ENCODE peak calls at places on chromosomes 12 and 14, in ten cellular contexts. One of them, this sample, is unnamed. For H3K27me3, the result is how much of the 10 kb centered on the place peaks cover.

GRCh38 chr14:30876692-30877091 is 2.3 kb downstream of the COCH start:
- DNase-seq in MM.1S: no peak
- DNase-seq in K562: no peak
- DNase-seq in CD8-positive, alpha-beta T cell: no peak
- DNase-seq in tibial artery: no peak
- DNase-seq in dorsolateral prefrontal cortex: no peak
- DNase-seq in aorta: no peak
- DNase-seq in neural progenitor cell: no peak
- DNase-seq in GM23248: no peak
- DNase-seq in CD4-positive, alpha-beta memory T cell: no peak
- DNase-seq in this sample: no peak

GRCh38 chr14:96085369-96085768 is 46.2 kb downstream of the C14orf132 start:
- DNase-seq in neural progenitor cell: no peak
- DNase-seq in dorsolateral prefrontal cortex: no peak
- DNase-seq in CD4-positive, alpha-beta memory T cell: no peak
- DNase-seq in CD8-positive, alpha-beta T cell: no peak
- DNase-seq in aorta: no peak
- DNase-seq in MM.1S: no peak
- DNase-seq in K562: no peak
- DNase-seq in tibial artery: no peak
- DNase-seq in GM23248: peak
- DNase-seq in this sample: no peak

GRCh38 chr12:49365542-49365941 is 1.7 kb upstream of the SPATS2 start:
- DNase-seq in CD8-positive, alpha-beta T cell: no peak
- DNase-seq in GM23248: peak
- DNase-seq in dorsolateral prefrontal cortex: no peak
- DNase-seq in aorta: no peak
- DNase-seq in MM.1S: no peak
- DNase-seq in CD4-positive, alpha-beta memory T cell: no peak
- DNase-seq in tibial artery: no peak
- DNase-seq in K562: peak
- DNase-seq in neural progenitor cell: no peak
- DNase-seq in this sample: no peak

GRCh38 chr12:67002711-67003110 is 266.4 kb upstream of the CAND1 start:
- DNase-seq in tibial artery: no peak
- DNase-seq in K562: no peak
- DNase-seq in aorta: no peak
- DNase-seq in dorsolateral prefrontal cortex: no peak
- DNase-seq in CD4-positive, alpha-beta memory T cell: no peak
- DNase-seq in CD8-positive, alpha-beta T cell: no peak
- DNase-seq in GM23248: no peak
- DNase-seq in MM.1S: no peak
- DNase-seq in neural progenitor cell: no peak
- DNase-seq in this sample: no peak

GRCh38 chr14:34099630-34100029 is 148.8 kb upstream of the EGLN3 start:
- DNase-seq in neural progenitor cell: no peak
- DNase-seq in aorta: no peak
- DNase-seq in tibial artery: no peak
- DNase-seq in MM.1S: no peak
- DNase-seq in K562: no peak
- DNase-seq in CD4-positive, alpha-beta memory T cell: no peak
- DNase-seq in GM23248: no peak
- DNase-seq in CD8-positive, alpha-beta T cell: no peak
- DNase-seq in dorsolateral prefrontal cortex: no peak
- DNase-seq in this sample: peak

GRCh38 chr12:115623764-115624334 is 653.6 kb downstream of the MED13L start:
- DNase-seq in dorsolateral prefrontal cortex: no peak
- DNase-seq in CD8-positive, alpha-beta T cell: no peak
- DNase-seq in GM23248: no peak
- DNase-seq in aorta: no peak
- DNase-seq in neural progenitor cell: peak
- DNase-seq in K562: no peak
- DNase-seq in CD4-positive, alpha-beta memory T cell: no peak
- DNase-seq in MM.1S: no peak
- DNase-seq in tibial artery: no peak
- DNase-seq in this sample: no peak

GRCh38 chr12:122895290-122895689 is 634 bp downstream of the VPS37B start:
- DNase-seq in neural progenitor cell: no peak
- DNase-seq in aorta: no peak
- DNase-seq in tibial artery: no peak
- DNase-seq in MM.1S: no peak
- DNase-seq in GM23248: peak
- DNase-seq in CD8-positive, alpha-beta T cell: no peak
- DNase-seq in CD4-positive, alpha-beta memory T cell: no peak
- DNase-seq in K562: no peak
- DNase-seq in dorsolateral prefrontal cortex: no peak
- DNase-seq in this sample: no peak

GRCh38 chr12:68252077-68252476 is 1.3 kb downstream of the IL22 start:
- DNase-seq in tibial artery: no peak
- DNase-seq in neural progenitor cell: no peak
- DNase-seq in dorsolateral prefrontal cortex: no peak
- DNase-seq in CD4-positive, alpha-beta memory T cell: no peak
- DNase-seq in K562: no peak
- DNase-seq in aorta: no peak
- DNase-seq in MM.1S: no peak
- DNase-seq in GM23248: no peak
- DNase-seq in CD8-positive, alpha-beta T cell: no peak
- DNase-seq in this sample: no peak

GRCh38 chr14:53957739-53958138 is 1.1 kb upstream of the BMP4 start:
- DNase-seq in aorta: no peak
- DNase-seq in GM23248: no peak
- DNase-seq in tibial artery: no peak
- DNase-seq in MM.1S: no peak
- DNase-seq in K562: no peak
- DNase-seq in neural progenitor cell: peak
- DNase-seq in dorsolateral prefrontal cortex: no peak
- DNase-seq in CD8-positive, alpha-beta T cell: no peak
- DNase-seq in CD4-positive, alpha-beta memory T cell: no peak
- DNase-seq in this sample: no peak

GRCh38 chr14:61140271-61140670 is 140.9 kb downstream of the TMEM30B start:
- DNase-seq in CD8-positive, alpha-beta T cell: no peak
- DNase-seq in CD4-positive, alpha-beta memory T cell: no peak
- DNase-seq in aorta: no peak
- DNase-seq in K562: no peak
- DNase-seq in dorsolateral prefrontal cortex: no peak
- DNase-seq in neural progenitor cell: no peak
- DNase-seq in tibial artery: no peak
- DNase-seq in GM23248: peak
- DNase-seq in MM.1S: no peak
- DNase-seq in this sample: no peak

GRCh38 chr12:14408208-14408607 is 42.7 kb downstream of the ATF7IP start:
- DNase-seq in MM.1S: peak
- DNase-seq in neural progenitor cell: no peak
- DNase-seq in tibial artery: no peak
- DNase-seq in dorsolateral prefrontal cortex: no peak
- DNase-seq in CD8-positive, alpha-beta T cell: no peak
- DNase-seq in CD4-positive, alpha-beta memory T cell: no peak
- DNase-seq in GM23248: peak
- DNase-seq in K562: peak
- DNase-seq in aorta: no peak
- DNase-seq in this sample: no peak

GRCh38 chr12:11719678-11720099 is 70.2 kb downstream of the ETV6 start:
- DNase-seq in neural progenitor cell: no peak
- DNase-seq in CD4-positive, alpha-beta memory T cell: no peak
- DNase-seq in CD8-positive, alpha-beta T cell: no peak
- DNase-seq in dorsolateral prefrontal cortex: peak
- DNase-seq in GM23248: peak
- DNase-seq in MM.1S: no peak
- DNase-seq in aorta: peak
- DNase-seq in K562: no peak
- DNase-seq in tibial artery: peak
- DNase-seq in this sample: peak

GRCh38 chr14:89221109-89221508 is 195.9 kb downstream of the FOXN3 start:
- DNase-seq in dorsolateral prefrontal cortex: no peak
- DNase-seq in CD4-positive, alpha-beta memory T cell: peak
- DNase-seq in MM.1S: no peak
- DNase-seq in K562: no peak
- DNase-seq in tibial artery: no peak
- DNase-seq in GM23248: peak
- DNase-seq in neural progenitor cell: no peak
- DNase-seq in aorta: no peak
- DNase-seq in CD8-positive, alpha-beta T cell: no peak
- DNase-seq in this sample: no peak

GRCh38 chr14:77848031-77848430 is 48.1 kb downstream of the ADCK1 start:
- DNase-seq in CD4-positive, alpha-beta memory T cell: no peak
- DNase-seq in CD8-positive, alpha-beta T cell: no peak
- DNase-seq in K562: no peak
- DNase-seq in tibial artery: no peak
- DNase-seq in neural progenitor cell: no peak
- DNase-seq in GM23248: peak
- DNase-seq in aorta: no peak
- DNase-seq in MM.1S: no peak
- DNase-seq in dorsolateral prefrontal cortex: no peak
- DNase-seq in this sample: no peak

GRCh38 chr14:86296173-86296572 is 766.2 kb downstream of the FLRT2 start:
- DNase-seq in tibial artery: no peak
- DNase-seq in CD4-positive, alpha-beta memory T cell: no peak
- DNase-seq in GM23248: no peak
- DNase-seq in MM.1S: no peak
- DNase-seq in neural progenitor cell: no peak
- DNase-seq in dorsolateral prefrontal cortex: no peak
- DNase-seq in K562: no peak
- DNase-seq in aorta: no peak
- DNase-seq in CD8-positive, alpha-beta T cell: no peak
- DNase-seq in this sample: no peak

DNA sequence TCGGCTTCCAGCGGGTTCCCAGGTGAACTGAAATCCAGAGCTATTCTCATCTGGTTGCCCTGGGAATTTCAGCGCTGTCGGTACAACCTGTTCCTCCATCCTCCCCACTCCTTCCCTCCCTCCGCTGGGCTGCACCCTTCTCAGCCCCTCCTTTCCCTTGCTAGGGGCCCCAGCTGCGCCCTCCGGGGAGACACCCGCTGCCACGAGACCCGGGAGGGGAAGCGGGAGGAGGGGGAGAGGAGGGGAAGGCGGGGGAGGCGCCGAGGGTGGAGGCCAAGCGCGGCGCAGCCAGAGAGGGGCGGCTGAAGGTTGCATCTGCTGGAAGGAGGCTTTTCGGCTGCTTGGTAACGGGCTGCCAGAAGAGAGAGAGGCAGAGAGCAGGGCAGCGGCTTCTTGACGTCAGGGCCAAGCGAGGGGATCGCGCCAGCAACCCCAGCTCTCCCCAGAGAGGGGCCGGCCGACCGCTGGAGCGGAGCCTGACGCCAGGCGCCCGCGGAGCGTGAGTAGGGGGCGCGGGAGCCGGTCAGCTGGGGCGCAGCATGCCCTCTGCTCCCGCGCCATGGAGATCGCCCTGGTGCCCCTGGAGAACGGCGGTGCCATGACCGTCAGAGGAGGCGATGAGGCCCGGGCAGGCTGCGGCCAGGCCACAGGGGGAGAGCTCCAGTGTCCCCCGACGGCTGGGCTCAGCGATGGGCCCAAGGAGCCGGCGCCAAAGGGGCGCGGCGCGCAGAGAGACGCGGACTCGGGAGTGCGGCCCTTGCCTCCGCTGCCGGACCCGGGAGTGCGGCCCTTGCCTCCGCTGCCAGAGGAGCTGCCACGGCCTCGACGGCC is at the start of gene KCNA5:
- DNase-seq in dorsolateral prefrontal cortex: peak
- DNase-seq in GM23248: no peak
- DNase-seq in CD8-positive, alpha-beta T cell: no peak
- DNase-seq in neural progenitor cell: peak
- DNase-seq in CD4-positive, alpha-beta memory T cell: no peak
- DNase-seq in aorta: peak
- DNase-seq in tibial artery: peak
- DNase-seq in MM.1S: no peak
- DNase-seq in K562: peak
- DNase-seq in this sample: no peak
- H3K27me3 ChIP-seq in dorsolateral prefrontal cortex: under half
- H3K27me3 ChIP-seq in GM23248: half or more
- H3K27me3 ChIP-seq in CD8-positive, alpha-beta T cell: under half
- H3K27me3 ChIP-seq in neural progenitor cell: half or more
- H3K27me3 ChIP-seq in CD4-positive, alpha-beta memory T cell: under half
- H3K27me3 ChIP-seq in aorta: under half
- H3K27me3 ChIP-seq in tibial artery: under half
- H3K27me3 ChIP-seq in MM.1S: under half
- H3K27me3 ChIP-seq in K562: under half
- H3K27me3 ChIP-seq in this sample: half or more

DNA sequence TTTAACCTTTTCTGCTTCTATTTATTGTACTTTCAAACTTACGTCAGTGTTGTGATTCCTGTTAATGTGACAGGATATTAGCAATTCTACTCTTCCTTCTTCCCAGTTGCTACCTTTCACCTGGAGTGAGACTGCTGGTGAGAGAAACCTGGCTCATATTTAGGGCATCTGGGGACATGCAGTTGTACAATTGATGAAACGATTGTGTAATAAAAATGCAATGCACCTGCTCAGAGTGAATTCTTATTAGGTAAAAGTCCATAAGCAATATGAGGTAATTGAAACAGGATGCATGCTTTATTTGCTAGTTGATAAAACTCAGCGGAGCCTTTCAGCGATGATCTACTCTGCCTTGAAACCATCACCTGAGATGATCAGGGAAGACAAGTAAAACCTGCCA is 116.1 kb upstream of the FBXO33 start:
- DNase-seq in CD8-positive, alpha-beta T cell: no peak
- DNase-seq in CD4-positive, alpha-beta memory T cell: no peak
- DNase-seq in aorta: no peak
- DNase-seq in MM.1S: no peak
- DNase-seq in tibial artery: no peak
- DNase-seq in dorsolateral prefrontal cortex: no peak
- DNase-seq in neural progenitor cell: no peak
- DNase-seq in K562: no peak
- DNase-seq in GM23248: no peak
- DNase-seq in this sample: no peak
- H3K27ac ChIP-seq in CD8-positive, alpha-beta T cell: no peak
- H3K27ac ChIP-seq in CD4-positive, alpha-beta memory T cell: no peak
- H3K27ac ChIP-seq in aorta: no peak
- H3K27ac ChIP-seq in MM.1S: no peak
- H3K27ac ChIP-seq in tibial artery: no peak
- H3K27ac ChIP-seq in dorsolateral prefrontal cortex: no peak
- H3K27ac ChIP-seq in neural progenitor cell: no peak
- H3K27ac ChIP-seq in K562: no peak
- H3K27ac ChIP-seq in GM23248: no peak
- H3K27ac ChIP-seq in this sample: no peak

GRCh38 chr14:37584211-37585100 is 10.6 kb downstream of the FOXA1 start:
- DNase-seq in aorta: peak
- DNase-seq in dorsolateral prefrontal cortex: no peak
- DNase-seq in neural progenitor cell: no peak
- DNase-seq in CD4-positive, alpha-beta memory T cell: no peak
- DNase-seq in GM23248: no peak
- DNase-seq in K562: no peak
- DNase-seq in CD8-positive, alpha-beta T cell: no peak
- DNase-seq in tibial artery: no peak
- DNase-seq in MM.1S: no peak
- DNase-seq in this sample: peak
- H3K27me3 ChIP-seq in aorta: under half
- H3K27me3 ChIP-seq in dorsolateral prefrontal cortex: half or more
- H3K27me3 ChIP-seq in neural progenitor cell: half or more
- H3K27me3 ChIP-seq in CD4-positive, alpha-beta memory T cell: under half
- H3K27me3 ChIP-seq in GM23248: half or more
- H3K27me3 ChIP-seq in K562: under half
- H3K27me3 ChIP-seq in CD8-positive, alpha-beta T cell: under half
- H3K27me3 ChIP-seq in tibial artery: half or more
- H3K27me3 ChIP-seq in MM.1S: under half
- H3K27me3 ChIP-seq in this sample: half or more

DNA sequence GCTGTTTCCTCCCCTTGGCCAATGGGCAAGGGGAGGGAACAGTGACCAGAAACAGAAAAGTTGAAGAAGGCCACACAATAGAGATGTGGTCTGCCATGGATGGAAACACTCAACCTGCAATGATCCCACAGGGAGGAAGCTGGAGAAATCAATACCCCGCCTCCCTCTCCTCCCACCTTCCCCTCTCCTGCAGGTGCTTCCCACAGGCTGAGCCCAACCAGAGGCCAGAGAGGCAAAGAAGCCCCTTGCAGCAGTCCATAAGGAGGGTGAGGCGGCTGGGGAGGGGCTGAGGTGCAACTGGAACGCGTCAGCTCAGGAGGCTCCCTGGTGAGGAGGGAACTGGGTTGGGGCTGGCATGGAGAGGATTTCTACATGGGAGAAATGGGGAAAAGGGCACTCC is 84.0 kb downstream of the RNF34 start:
- DNase-seq in neural progenitor cell: no peak
- DNase-seq in CD4-positive, alpha-beta memory T cell: no peak
- DNase-seq in K562: peak
- DNase-seq in CD8-positive, alpha-beta T cell: no peak
- DNase-seq in aorta: no peak
- DNase-seq in GM23248: no peak
- DNase-seq in MM.1S: no peak
- DNase-seq in tibial artery: no peak
- DNase-seq in dorsolateral prefrontal cortex: no peak
- DNase-seq in this sample: no peak
- H3K27ac ChIP-seq in neural progenitor cell: no peak
- H3K27ac ChIP-seq in CD4-positive, alpha-beta memory T cell: no peak
- H3K27ac ChIP-seq in K562: no peak
- H3K27ac ChIP-seq in CD8-positive, alpha-beta T cell: no peak
- H3K27ac ChIP-seq in aorta: no peak
- H3K27ac ChIP-seq in GM23248: no peak
- H3K27ac ChIP-seq in MM.1S: no peak
- H3K27ac ChIP-seq in tibial artery: no peak
- H3K27ac ChIP-seq in dorsolateral prefrontal cortex: no peak
- H3K27ac ChIP-seq in this sample: no peak

This sample was measured in transverse colon.